ENCODE peak calls at places on chromosomes 2 and 18, in ten cellular contexts. P is body of pancreas, A is neural progenitor cell, U is type B pancreatic cell, S is MCF 10A, C is left ventricle myocardium inferior, M is stomach, V is A549, E is uterus, G is fibroblast of mammary gland. K is an unnamed sample.

GRCh38 chr2:677056-677949 is at the start of gene TMEM18:
- DNase-seq in P (peak), A (peak), U (no peak), S (peak), C (peak), M (peak), V (peak), E (peak), G (peak), K (peak)

GRCh38 chr2:66587216-66587615 is 152.3 kb downstream of the MEIS1 start:
- DNase-seq in P (peak), A (peak), U (no peak), S (peak), C (no peak), M (peak), V (peak), E (no peak), G (no peak), K (no peak)

GRCh38 chr2:128357561-128358370 is 39.1 kb upstream of the HS6ST1 start:
- DNase-seq in P (no peak), A (no peak), U (peak), S (no peak), C (no peak), M (no peak), V (no peak), E (no peak), G (no peak), K (no peak)

GRCh38 chr2:230678451-230678850 is 34.2 kb upstream of the CAB39 start:
- DNase-seq in P (no peak), A (no peak), U (no peak), S (no peak), C (no peak), M (no peak), V (no peak), E (no peak), G (no peak), K (no peak)

GRCh38 chr2:118118479-118118878 is 30.2 kb downstream of the INSIG2 start:
- DNase-seq in P (no peak), A (no peak), U (no peak), S (no peak), C (no peak), M (no peak), V (no peak), E (no peak), G (no peak), K (no peak)

GRCh38 chr18:74645717-74646116 is 48.0 kb downstream of the ZNF407 start:
- DNase-seq in P (no peak), A (no peak), U (no peak), S (no peak), C (no peak), M (no peak), V (no peak), E (no peak), G (no peak), K (no peak)

GRCh38 chr2:36966370-36967235 is at the start of gene STRN:
- DNase-seq in P (peak), A (peak), U (peak), S (peak), C (peak), M (peak), V (peak), E (peak), G (peak), K (peak)

GRCh38 chr2:41160439-41160838 is 708.5 kb upstream of the SLC8A1 start:
- DNase-seq in P (no peak), A (no peak), U (no peak), S (no peak), C (no peak), M (no peak), V (no peak), E (no peak), G (peak), K (no peak)

GRCh38 chr2:146370821-146371220 is 1474.0 kb upstream of the ACVR2A start:
- DNase-seq in P (no peak), A (no peak), U (no peak), S (no peak), C (no peak), M (no peak), V (no peak), E (no peak), G (no peak), K (no peak)

GRCh38 chr2:237374284-237375060 is 39.5 kb downstream of the COL6A3 start:
- DNase-seq in P (no peak), A (no peak), U (no peak), S (no peak), C (no peak), M (no peak), V (no peak), E (no peak), G (no peak), K (no peak)

GRCh38 chr18:46468431-46469180 is 188.4 kb downstream of the LOXHD1 start:
- DNase-seq in P (no peak), A (no peak), U (no peak), S (no peak), C (no peak), M (no peak), V (no peak), E (no peak), G (no peak), K (no peak)

GRCh38 chr2:186256540-186256939 is 229.5 kb upstream of the ZC3H15 start:
- DNase-seq in P (no peak), A (peak), U (no peak), S (peak), C (no peak), M (no peak), V (peak), E (no peak), G (peak), K (peak)

GRCh38 chr2:8750221-8750620 is 68.4 kb downstream of the ID2 start:
- DNase-seq in P (no peak), A (no peak), U (no peak), S (no peak), C (no peak), M (no peak), V (no peak), E (no peak), G (no peak), K (no peak)

GRCh38 chr2:26590439-26590838 is 50.7 kb downstream of the CIB4 start:
- DNase-seq in P (no peak), A (no peak), U (peak), S (no peak), C (no peak), M (no peak), V (no peak), E (no peak), G (no peak), K (no peak)

GRCh38 chr2:112880081-112880531 is 30.9 kb upstream of the IL37 start:
- DNase-seq in P (no peak), A (no peak), U (no peak), S (peak), C (no peak), M (no peak), V (no peak), E (no peak), G (peak), K (peak)

GRCh38 chr2:203404996-203405395 is 76.8 kb downstream of the ABI2 start:
- DNase-seq in P (no peak), A (no peak), U (no peak), S (no peak), C (no peak), M (no peak), V (no peak), E (no peak), G (peak), K (no peak)

GRCh38 chr2:10750610-10751009 is 29.2 kb downstream of the ATP6V1C2 start:
- DNase-seq in P (no peak), A (no peak), U (no peak), S (no peak), C (no peak), M (no peak), V (no peak), E (no peak), G (peak), K (no peak)

GRCh38 chr2:177535968-177536514 is 143.5 kb downstream of the AGPS start:
- DNase-seq in P (no peak), A (no peak), U (no peak), S (no peak), C (no peak), M (no peak), V (no peak), E (no peak), G (no peak), K (no peak)

GRCh38 chr2:69340101-69340775 is 46.8 kb downstream of the GFPT1 start:
- DNase-seq in P (no peak), A (no peak), U (no peak), S (no peak), C (no peak), M (no peak), V (no peak), E (no peak), G (peak), K (no peak)

GRCh38 chr2:229800997-229801754 is 86.8 kb upstream of the DNER start:
- DNase-seq in P (peak), A (peak), U (no peak), S (peak), C (peak), M (peak), V (peak), E (peak), G (peak), K (peak)

GRCh38 chr2:105397025-105397722 is 1.7 kb downstream of the FHL2 start:
- DNase-seq in P (no peak), A (no peak), U (no peak), S (peak), C (no peak), M (no peak), V (peak), E (no peak), G (no peak), K (peak)

GRCh38 chr2:8709611-8710010 is 27.8 kb downstream of the ID2 start:
- DNase-seq in P (no peak), A (no peak), U (no peak), S (no peak), C (no peak), M (no peak), V (no peak), E (no peak), G (no peak), K (no peak)

DNA sequence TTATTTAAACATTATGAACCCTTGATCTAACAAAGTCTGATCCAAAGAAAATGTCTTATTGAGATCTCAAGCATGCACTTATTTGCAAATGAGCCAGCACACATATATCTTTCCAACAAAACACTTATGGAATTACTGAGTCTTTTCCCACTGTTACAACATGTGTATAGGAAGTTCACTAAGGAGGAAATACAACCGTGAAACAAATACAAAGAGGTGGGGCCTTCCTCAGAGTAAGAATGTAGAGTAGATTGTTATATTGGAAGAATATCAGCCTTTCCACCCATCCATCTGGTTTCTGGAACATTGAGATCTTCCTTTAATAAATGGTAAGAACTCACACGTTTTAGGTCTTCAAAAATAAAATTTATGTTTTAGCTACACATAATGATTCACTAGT is 51.6 kb downstream of the TTC21B start:
- DNase-seq in P (no peak), A (no peak), U (no peak), S (no peak), C (no peak), M (no peak), V (no peak), E (no peak), G (no peak), K (no peak)
- TF ChIP-seq CTCF in P (no peak), A (no peak), U (no peak), S (no peak), C (no peak), M (no peak), V (no peak), E (no peak), G (no peak), K (no peak)

DNA sequence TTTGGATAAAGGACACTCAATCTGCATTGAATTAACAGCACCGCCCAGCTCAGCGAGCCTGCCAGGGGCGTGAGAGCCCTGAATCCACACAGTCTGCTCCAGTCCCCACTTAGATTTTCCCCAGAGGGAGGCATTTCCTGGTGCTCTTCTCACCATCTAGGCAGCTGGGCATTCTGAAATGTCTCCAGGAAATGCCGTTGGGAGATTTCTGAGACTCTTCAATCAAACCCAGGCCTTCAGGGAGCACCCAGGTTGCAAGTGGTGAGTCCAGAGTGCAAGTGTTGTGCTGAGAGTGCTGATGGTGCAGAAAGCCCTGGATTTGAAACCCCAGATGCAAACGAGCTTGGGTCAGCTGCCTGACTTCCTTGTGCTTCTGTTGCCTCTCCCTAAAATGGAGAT is 23.4 kb upstream of the TMEM37 start:
- DNase-seq in P (peak), A (no peak), U (peak), S (no peak), C (no peak), M (peak), V (no peak), E (no peak), G (no peak), K (no peak)
- TF ChIP-seq CTCF in P (no peak), A (no peak), U (no peak), S (no peak), C (no peak), M (no peak), V (no peak), E (no peak), G (no peak), K (no peak)

DNA sequence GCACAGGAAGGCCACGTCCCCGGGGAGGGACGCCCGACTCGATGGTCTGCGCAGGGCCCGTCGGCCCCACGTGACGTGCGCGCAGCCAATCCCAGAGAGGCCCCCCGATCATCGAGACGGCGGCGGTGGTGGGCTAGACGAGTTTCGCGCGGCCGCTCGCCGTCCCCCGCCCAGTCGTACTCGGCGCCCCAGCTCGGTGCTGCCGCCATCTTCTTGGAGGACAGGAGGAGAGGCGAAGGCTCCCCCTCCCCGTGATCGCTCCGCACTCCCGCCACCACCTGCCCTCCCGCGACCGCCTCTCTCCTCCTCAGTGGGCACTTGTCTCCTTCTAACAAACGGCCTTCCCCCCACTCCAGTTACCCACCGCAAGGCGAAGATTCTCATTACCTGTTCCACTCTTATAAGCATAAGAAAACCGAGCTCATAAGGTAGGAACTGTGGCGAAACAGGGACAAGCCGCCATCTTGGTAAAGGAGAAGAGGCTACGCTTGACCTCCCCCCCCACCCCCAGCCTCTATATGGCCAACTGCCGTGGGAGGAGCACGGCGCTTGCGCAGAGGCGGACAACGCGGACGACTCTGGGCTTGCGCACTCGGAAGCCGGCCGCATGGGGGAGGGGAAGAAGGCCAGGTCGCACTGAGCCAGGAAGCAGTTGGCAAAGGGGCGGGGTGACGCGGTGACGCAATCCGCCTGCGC is at the start of gene HDLBP:
- DNase-seq in P (peak), A (peak), U (peak), S (peak), C (peak), M (peak), V (peak), E (peak), G (peak), K (peak)
- TF ChIP-seq CTCF in P (no peak), A (peak), U (peak), S (peak), C (no peak), M (no peak), V (peak), E (peak), G (no peak), K (peak)

GRCh38 chr2:156933580-156934225 is 323.8 kb upstream of the GALNT5 start:
- DNase-seq in P (no peak), A (no peak), U (no peak), S (no peak), C (no peak), M (no peak), V (no peak), E (no peak), G (no peak), K (no peak)
- TF ChIP-seq CTCF in P (no peak), A (no peak), U (no peak), S (no peak), C (no peak), M (no peak), V (no peak), E (no peak), G (no peak), K (no peak)

GRCh38 chr2:152047826-152048476 is 50.9 kb downstream of the CACNB4 start:
- DNase-seq in P (no peak), A (peak), U (no peak), S (peak), C (no peak), M (no peak), V (no peak), E (no peak), G (peak), K (no peak)
- TF ChIP-seq CTCF in P (no peak), A (peak), U (peak), S (peak), C (peak), M (no peak), V (no peak), E (no peak), G (peak), K (peak)

GRCh38 chr2:222982010-222982908 is 69.7 kb upstream of the KCNE4 start:
- DNase-seq in P (peak), A (peak), U (no peak), S (peak), C (peak), M (peak), V (no peak), E (peak), G (peak), K (no peak)
- TF ChIP-seq CTCF in P (peak), A (peak), U (peak), S (peak), C (peak), M (no peak), V (peak), E (peak), G (peak), K (no peak)

DNA sequence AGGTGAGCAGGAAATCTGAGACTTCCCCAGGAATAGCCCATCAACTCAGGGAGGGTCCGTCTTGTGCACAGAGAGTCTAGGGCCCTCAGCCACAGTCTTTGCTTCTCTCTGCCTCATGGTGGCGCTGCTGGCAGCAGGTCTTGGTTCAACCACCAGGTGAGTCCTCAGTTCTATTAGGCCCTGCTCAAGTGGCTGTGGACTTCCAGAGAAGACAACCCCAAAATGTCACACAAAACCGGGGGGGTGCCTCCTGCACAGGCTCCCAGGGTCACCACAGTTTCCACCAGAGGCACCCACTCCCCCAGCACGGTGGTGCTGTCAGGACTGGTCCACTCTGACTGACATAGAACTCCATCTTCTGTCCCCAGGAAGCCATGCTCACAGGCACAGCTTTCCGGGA is 2.4 kb upstream of the CHRNG start:
- DNase-seq in P (peak), A (peak), U (no peak), S (peak), C (peak), M (no peak), V (no peak), E (no peak), G (no peak), K (no peak)
- TF ChIP-seq CTCF in P (no peak), A (peak), U (peak), S (no peak), C (no peak), M (peak), V (peak), E (no peak), G (peak), K (no peak)

K was measured in RWPE1.